ENCODE peak calls at places on chromosome 13, in nine cellular contexts. S, Q, N, D, H, T, J, B and X are unnamed samples.

GRCh38 chr13:75485286-75486062 is 3.5 kb upstream of the TBC1D4 start:
- DNase-seq in H (no peak), J (no peak), S (no peak), Q (no peak), D (peak), B (no peak), N (peak), T (no peak), X (no peak)

GRCh38 chr13:73433893-73434292 is 375.1 kb downstream of the KLF5 start:
- DNase-seq in T (no peak), D (no peak), N (no peak), B (no peak), J (no peak), Q (no peak), H (no peak), S (no peak), X (no peak)

GRCh38 chr13:75968103-75968838 is 332.1 kb downstream of the LMO7 start:
- DNase-seq in T (no peak), B (no peak), J (no peak), H (no peak), Q (no peak), N (peak), S (no peak), D (peak), X (no peak)

GRCh38 chr13:24473646-24474045 is 38.9 kb downstream of the PARP4 start:
- DNase-seq in Q (no peak), S (no peak), N (no peak), D (no peak), B (no peak), H (no peak), T (no peak), J (no peak), X (no peak)

GRCh38 chr13:96817336-96817941 is 176.8 kb downstream of the OXGR1 start:
- DNase-seq in D (peak), B (no peak), N (peak), Q (peak), J (no peak), T (peak), H (no peak), S (no peak), X (no peak)

GRCh38 chr13:91701975-91702374 is 303.6 kb downstream of the GPC5 start:
- DNase-seq in D (no peak), S (no peak), T (no peak), N (no peak), H (no peak), Q (no peak), B (peak), J (no peak), X (no peak)

GRCh38 chr13:77751513-77752456 is 54.3 kb downstream of the SLAIN1 start:
- DNase-seq in J (no peak), S (no peak), T (peak), Q (peak), H (no peak), N (peak), B (peak), D (peak), X (no peak)

GRCh38 chr13:45055902-45056648 is 64.2 kb upstream of the GTF2F2 start:
- DNase-seq in N (peak), S (peak), H (no peak), T (no peak), D (peak), J (no peak), B (peak), Q (no peak), X (peak)

GRCh38 chr13:42574435-42575311 is 721 bp downstream of the TNFSF11 start:
- DNase-seq in N (no peak), H (no peak), B (no peak), T (peak), D (no peak), S (no peak), J (no peak), Q (no peak), X (no peak)

GRCh38 chr13:113863511-113864302 is at the start of gene GAS6:
- DNase-seq in D (peak), N (no peak), Q (peak), J (peak), B (no peak), T (peak), H (peak), S (no peak), X (no peak)

GRCh38 chr13:73938375-73939070 is 195.7 kb downstream of the KLF12 start:
- DNase-seq in H (no peak), Q (peak), N (peak), D (peak), B (peak), J (no peak), T (no peak), S (no peak), X (peak)

GRCh38 chr13:42354246-42355117 is 82.5 kb downstream of the AKAP11 start:
- DNase-seq in T (peak), N (peak), B (peak), H (no peak), J (no peak), Q (peak), D (peak), S (no peak), X (no peak)

GRCh38 chr13:23956106-23956505 is 58.8 kb upstream of the C1QTNF9B start:
- DNase-seq in B (no peak), S (no peak), N (peak), J (peak), Q (no peak), H (no peak), T (peak), D (peak), X (no peak)

GRCh38 chr13:107942030-107942617 is 273.2 kb downstream of the LIG4 start:
- DNase-seq in T (no peak), D (no peak), B (no peak), N (no peak), J (no peak), Q (no peak), S (no peak), H (no peak), X (no peak)

GRCh38 chr13:61684976-61685682 is 269.5 kb upstream of the PCDH20 start:
- DNase-seq in S (no peak), B (no peak), T (no peak), H (no peak), Q (no peak), N (no peak), J (no peak), D (no peak), X (no peak)

GRCh38 chr13:61685683-61686013 is 270.0 kb upstream of the PCDH20 start:
- DNase-seq in S (no peak), T (peak), H (no peak), J (no peak), B (no peak), N (no peak), D (no peak), Q (no peak), X (no peak)
- TF ChIP-seq CTCF in S (no peak), T (no peak), H (no peak), J (peak), B (no peak), N (no peak), D (no peak), Q (no peak), X (no peak)

DNA sequence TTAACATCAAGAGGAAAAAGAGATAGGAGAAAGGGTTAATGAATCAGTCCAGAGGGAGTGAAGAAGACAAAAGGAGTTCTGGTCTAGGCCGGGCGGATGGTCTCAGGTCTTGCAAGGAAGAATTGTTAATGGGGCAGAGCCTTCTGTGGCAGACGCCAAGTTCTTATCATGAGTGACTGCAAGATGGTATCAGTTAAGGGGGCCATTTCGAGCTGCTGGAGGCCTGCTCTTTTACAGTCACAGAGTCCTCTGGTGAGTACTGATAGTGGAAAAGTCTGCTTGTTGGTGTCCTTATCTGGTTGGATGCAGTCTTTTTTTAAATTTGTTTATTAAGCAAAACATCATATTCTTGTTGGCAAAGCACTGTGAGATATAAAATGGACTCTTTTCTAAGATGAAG is 590.9 kb upstream of the SGCG start:
- DNase-seq in T (no peak), Q (no peak), B (no peak), J (no peak), H (no peak), N (no peak), S (no peak), D (no peak), X (no peak)
- H3K4me3 ChIP-seq in T (no peak), Q (no peak), B (no peak), J (no peak), H (no peak), N (no peak), S (no peak), D (no peak), X (no peak)

GRCh38 chr13:48975101-48975925 is at the start of gene FNDC3A:
- DNase-seq in D (peak), Q (peak), B (peak), S (peak), H (peak), J (no peak), T (peak), N (peak), X (no peak)
- TF ChIP-seq CTCF in D (peak), Q (no peak), B (peak), S (no peak), H (peak), J (peak), T (no peak), N (no peak), X (no peak)

GRCh38 chr13:71865858-71866172 is 1.2 kb downstream of the DACH1 start:
- DNase-seq in N (no peak), H (no peak), Q (no peak), T (no peak), D (peak), J (peak), S (peak), B (no peak), X (no peak)
- H3K4me3 ChIP-seq in N (peak), H (peak), Q (peak), T (peak), D (peak), J (no peak), S (peak), B (peak), X (no peak)

GRCh38 chr13:46126552-46127171 is 21.8 kb upstream of the CPB2 start:
- DNase-seq in S (no peak), N (peak), T (peak), J (no peak), D (peak), Q (peak), B (peak), H (peak), X (peak)
- TF ChIP-seq CTCF in S (no peak), N (peak), T (peak), J (peak), D (peak), Q (peak), B (peak), H (peak), X (peak)